ENCODE peak calls at places on chromosomes 5 and 9, in four cellular contexts. H, T, Q and Y are unnamed samples.

GRCh38 chr5:179827684-179828083 is 7.0 kb downstream of the SQSTM1 start:
- DNase-seq in H (no peak), Q (no peak), T (no peak), Y (no peak)

GRCh38 chr9:122091682-122092592 is 1.2 kb downstream of the TTLL11 start:
- DNase-seq in Q (no peak), H (no peak), T (no peak), Y (no peak)

GRCh38 chr5:154648706-154649105 is 106.5 kb upstream of the LARP1 start:
- DNase-seq in T (no peak), H (no peak), Q (no peak), Y (no peak)

GRCh38 chr9:20289416-20289815 is 332.9 kb downstream of the MLLT3 start:
- DNase-seq in Q (no peak), T (no peak), H (no peak), Y (no peak)

GRCh38 chr5:160925281-160925680 is 73.3 kb upstream of the ATP10B start:
- DNase-seq in Q (no peak), H (no peak), T (no peak), Y (no peak)

GRCh38 chr5:76763136-76763535 is 47.2 kb downstream of the F2R start:
- DNase-seq in H (no peak), Q (no peak), T (no peak), Y (no peak)

GRCh38 chr9:125932012-125932411 is 184.8 kb downstream of the PBX3 start:
- DNase-seq in Q (peak), H (peak), T (no peak), Y (no peak)

GRCh38 chr5:138945421-138946240 is 70.5 kb upstream of the LRRTM2 start:
- DNase-seq in T (no peak), Q (no peak), H (peak), Y (no peak)

GRCh38 chr9:83538890-83539238 is 663 bp upstream of the FRMD3 start:
- DNase-seq in Q (no peak), T (no peak), H (no peak), Y (no peak)